ENCODE peak calls at places on chromosomes 13 and 19, in eight cellular contexts. G is SJSA1; W is progenitor cell of endocrine pancreas; T is stimulated activated naive CD8-positive, alpha-beta T cell treated with anti-CD3 and anti-CD28 coated beads, Interleukin-15, Interleukin-2, amounts not matched to agents 100 U/mL and 50 U/mL, for 24 hours; N is GM04503; Y is nucleus accumbens; V is activated T-helper 2 cell treated with anti-CD3 and anti-CD28 coated beads, Interferon-gamma antibody, Interleukin-2, Interleukin-4, amounts not matched to agents 10 μg/mL and 5 μg/mL and 100 μg/mL, durations not matched to agents 14 hours and 24 hours and 36 hours; E is T-helper 2 cell. O is an unnamed sample.

GRCh38 chr19:37950471-37951175 is 43.6 kb downstream of the SIPA1L3 start:
- DNase-seq in G (no peak), W (no peak), T (no peak), N (no peak), Y (no peak), V (no peak), E (no peak), O (no peak)

GRCh38 chr13:41544824-41545707 is 87.7 kb downstream of the RGCC start:
- DNase-seq in G (no peak), W (no peak), T (no peak), N (no peak), Y (no peak), V (no peak), E (no peak), O (no peak)

GRCh38 chr19:9009431-9009830 is 778 bp downstream of the MUC16 start:
- DNase-seq in G (no peak), W (no peak), T (no peak), N (no peak), Y (no peak), V (no peak), E (no peak), O (no peak)

GRCh38 chr19:32865326-32865725 is 4.2 kb downstream of the SLC7A9 start:
- DNase-seq in G (no peak), W (no peak), T (no peak), N (no peak), Y (no peak), V (no peak), E (no peak), O (no peak)

GRCh38 chr13:45337803-45338202 is 3.2 kb downstream of the TPT1 start:
- DNase-seq in G (no peak), W (no peak), T (no peak), N (no peak), Y (no peak), V (no peak), E (no peak), O (no peak)

GRCh38 chr13:44259045-44260042 is 114.3 kb upstream of the SERP2 start:
- DNase-seq in G (peak), W (no peak), T (peak), N (no peak), Y (peak), V (peak), E (no peak), O (no peak)

GRCh38 chr13:50721664-50721976 is 121.9 kb downstream of the DLEU7 start:
- DNase-seq in G (no peak), W (no peak), T (no peak), N (no peak), Y (no peak), V (no peak), E (no peak), O (no peak)

GRCh38 chr19:23393121-23393520 is 2.1 kb downstream of the ZNF91 start:
- DNase-seq in G (no peak), W (no peak), T (no peak), N (no peak), Y (no peak), V (no peak), E (no peak), O (no peak)

GRCh38 chr19:15536350-15536749 is 28.0 kb downstream of the CYP4F22 start:
- DNase-seq in G (no peak), W (no peak), T (no peak), N (no peak), Y (no peak), V (no peak), E (no peak), O (no peak)

GRCh38 chr19:34189199-34189916 is 17.1 kb downstream of the LSM14A start:
- DNase-seq in G (no peak), W (no peak), T (no peak), N (no peak), Y (no peak), V (no peak), E (no peak), O (no peak)

GRCh38 chr19:47628058-47628771 is 19.3 kb downstream of the BICRA start:
- DNase-seq in G (no peak), W (no peak), T (no peak), N (no peak), Y (no peak), V (no peak), E (no peak), O (no peak)

GRCh38 chr19:29861575-29861974 is 49.8 kb downstream of the CCNE1 start:
- DNase-seq in G (no peak), W (no peak), T (no peak), N (no peak), Y (no peak), V (no peak), E (no peak), O (no peak)

GRCh38 chr19:40280608-40281221 is 4.4 kb downstream of the AKT2 start:
- DNase-seq in G (no peak), W (no peak), T (no peak), N (no peak), Y (no peak), V (no peak), E (no peak), O (no peak)

GRCh38 chr13:77310579-77311279 is 16.2 kb downstream of the MYCBP2 start:
- DNase-seq in G (peak), W (no peak), T (no peak), N (no peak), Y (no peak), V (no peak), E (no peak), O (no peak)

GRCh38 chr13:99926014-99926731 is 45.4 kb downstream of the ZIC5 start:
- DNase-seq in G (no peak), W (no peak), T (no peak), N (peak), Y (no peak), V (no peak), E (no peak), O (no peak)

GRCh38 chr13:45781553-45782326 is 69.8 kb downstream of the SIAH3 start:
- DNase-seq in G (no peak), W (no peak), T (no peak), N (no peak), Y (peak), V (no peak), E (no peak), O (no peak)

GRCh38 chr19:45424191-45425058 is 708 bp upstream of the ERCC1 start:
- DNase-seq in G (peak), W (no peak), T (peak), N (peak), Y (no peak), V (no peak), E (no peak), O (no peak)

GRCh38 chr19:14127929-14128509 is 8.4 kb downstream of the ASF1B start:
- DNase-seq in G (no peak), W (no peak), T (no peak), N (no peak), Y (no peak), V (no peak), E (no peak), O (peak)

GRCh38 chr19:17405250-17406038 is at the start of gene BST2:
- DNase-seq in G (no peak), W (no peak), T (peak), N (no peak), Y (no peak), V (peak), E (no peak), O (no peak)

GRCh38 chr13:42266464-42266863 is 5.5 kb upstream of the AKAP11 start:
- DNase-seq in G (no peak), W (no peak), T (no peak), N (no peak), Y (no peak), V (no peak), E (no peak), O (no peak)

GRCh38 chr19:38975861-38976271 is 324 bp upstream of the FBXO17 start:
- DNase-seq in G (no peak), W (no peak), T (no peak), N (no peak), Y (no peak), V (no peak), E (no peak), O (no peak)

GRCh38 chr19:14073232-14073924 is 792 bp downstream of the MISP3 start:
- DNase-seq in G (peak), W (peak), T (peak), N (no peak), Y (peak), V (peak), E (peak), O (peak)

GRCh38 chr13:95497307-95497943 is 55.1 kb upstream of the CLDN10 start:
- DNase-seq in G (no peak), W (no peak), T (no peak), N (no peak), Y (peak), V (no peak), E (no peak), O (no peak)

GRCh38 chr13:102580552-102581169 is 16.1 kb upstream of the TPP2 start:
- DNase-seq in G (no peak), W (no peak), T (no peak), N (no peak), Y (no peak), V (no peak), E (no peak), O (no peak)

GRCh38 chr19:18469245-18470107 is 31.5 kb upstream of the ISYNA1 start:
- DNase-seq in G (peak), W (peak), T (peak), N (no peak), Y (peak), V (peak), E (peak), O (peak)

GRCh38 chr13:74825170-74825948 is 656.6 kb downstream of the TBC1D4 start:
- DNase-seq in G (no peak), W (no peak), T (no peak), N (peak), Y (no peak), V (no peak), E (no peak), O (no peak)

GRCh38 chr19:19320362-19321142 is at the start of the genes MAU2 and SUGP1:
- DNase-seq in G (peak), W (peak), T (peak), N (peak), Y (peak), V (peak), E (peak), O (peak)

GRCh38 chr19:28638445-28638844 is 574.5 kb downstream of the UQCRFS1 start:
- DNase-seq in G (no peak), W (no peak), T (no peak), N (no peak), Y (no peak), V (no peak), E (no peak), O (no peak)

GRCh38 chr19:55149078-55150003 is at the start of gene TNNT1:
- DNase-seq in G (no peak), W (no peak), T (no peak), N (no peak), Y (no peak), V (no peak), E (no peak), O (no peak)

GRCh38 chr13:87674143-87674772 is 3.1 kb downstream of the SLITRK5 start:
- DNase-seq in G (no peak), W (no peak), T (no peak), N (no peak), Y (no peak), V (no peak), E (no peak), O (no peak)

GRCh38 chr19:7771072-7771471 is 8.0 kb downstream of the CLEC4M start:
- DNase-seq in G (no peak), W (no peak), T (no peak), N (no peak), Y (no peak), V (no peak), E (no peak), O (no peak)

GRCh38 chr13:99150575-99151370 is 49.9 kb upstream of the UBAC2 start:
- DNase-seq in G (peak), W (no peak), T (no peak), N (peak), Y (no peak), V (no peak), E (no peak), O (no peak)

GRCh38 chr13:30572859-30573275 is 44.9 kb upstream of the USPL1 start:
- DNase-seq in G (peak), W (no peak), T (no peak), N (no peak), Y (no peak), V (no peak), E (no peak), O (no peak)

GRCh38 chr13:110114351-110114750 is 192.6 kb downstream of the COL4A1 start:
- DNase-seq in G (peak), W (no peak), T (no peak), N (no peak), Y (no peak), V (no peak), E (no peak), O (no peak)

GRCh38 chr13:59178344-59178743 is 985.4 kb downstream of the DIAPH3 start:
- DNase-seq in G (peak), W (no peak), T (no peak), N (no peak), Y (no peak), V (no peak), E (no peak), O (no peak)

GRCh38 chr19:39212377-39212742 is 8.3 kb upstream of the SYCN start:
- DNase-seq in G (no peak), W (no peak), T (peak), N (no peak), Y (no peak), V (peak), E (no peak), O (peak)